ENCODE peak calls at places on chromosomes 6 and 20, in five cellular contexts. W, E, P, D and B are unnamed samples.

GRCh38 chr20:14245368-14245970 is 91.9 kb downstream of the FLRT3 start:
- DNase-seq in W (no peak), E (no peak), P (no peak), D (no peak), B (peak; percentile 35)

GRCh38 chr6:139409026-139409425 is 34.6 kb upstream of the CITED2 start:
- DNase-seq in W (no peak), E (no peak), P (no peak), D (no peak), B (peak; percentile 77)

GRCh38 chr6:26335631-26336323 is 29.2 kb upstream of the BTN3A2 start:
- DNase-seq in W (no peak), E (no peak), P (no peak), D (no peak), B (no peak)

GRCh38 chr6:167745660-167746376 is 80.9 kb upstream of the AFDN start:
- DNase-seq in W (no peak), E (no peak), P (no peak), D (no peak), B (no peak)

GRCh38 chr20:4891997-4892396 is 109.3 kb downstream of the SLC23A2 start:
- DNase-seq in W (no peak), E (no peak), P (no peak), D (no peak), B (no peak)

GRCh38 chr6:6220718-6221117 is 99.7 kb downstream of the F13A1 start:
- DNase-seq in W (no peak), E (no peak), P (no peak), D (no peak), B (no peak)

GRCh38 chr6:134822920-134823430 is 126.9 kb downstream of the ALDH8A1 start:
- DNase-seq in W (peak; percentile 82), E (peak; percentile 66), P (peak; percentile 86), D (no peak), B (peak; percentile 90)

GRCh38 chr6:61977116-61977515 is 308.9 kb downstream of the KHDRBS2 start:
- DNase-seq in W (no peak), E (no peak), P (no peak), D (no peak), B (no peak)

GRCh38 chr20:60255866-60256265 is 297.6 kb downstream of the CDH26 start:
- DNase-seq in W (no peak), E (no peak), P (no peak), D (no peak), B (peak; percentile 62)

GRCh38 chr6:88823998-88824397 is 139.4 kb downstream of the RNGTT start:
- DNase-seq in W (peak; percentile 56), E (no peak), P (no peak), D (no peak), B (peak; percentile 77)

GRCh38 chr6:140380371-140381218 is 1006.1 kb upstream of the CITED2 start:
- DNase-seq in W (peak; percentile 88), E (no peak), P (no peak), D (no peak), B (peak; percentile 50)

GRCh38 chr6:41683460-41684310 is 45.4 kb downstream of the MDFI start:
- DNase-seq in W (peak; percentile 57), E (peak; percentile 65), P (peak; percentile 86), D (peak; percentile 91), B (peak; percentile 51)

GRCh38 chr6:142945446-142946180 is 637 bp upstream of the HIVEP2 start:
- DNase-seq in W (no peak), E (peak; percentile 27), P (peak; percentile 32), D (peak; percentile 75), B (no peak)

GRCh38 chr6:150006961-150007464 is 18.3 kb downstream of the RAET1L start:
- DNase-seq in W (no peak), E (no peak), P (peak; percentile 60), D (peak; percentile 55), B (peak; percentile 13)

GRCh38 chr20:45774933-45775332 is 16.8 kb downstream of the WFDC3 start:
- DNase-seq in W (no peak), E (no peak), P (no peak), D (no peak), B (no peak)

GRCh38 chr6:156425374-156425773 is 351.8 kb upstream of the ARID1B start:
- DNase-seq in W (no peak), E (no peak), P (no peak), D (no peak), B (peak; percentile 90)

GRCh38 chr6:51339728-51340127 is 521.1 kb downstream of the TFAP2B start:
- DNase-seq in W (no peak), E (no peak), P (no peak), D (no peak), B (no peak)

GRCh38 chr6:99425647-99426453 is 742 bp upstream of the PNISR start:
- DNase-seq in W (peak; percentile 91), E (peak; percentile 48), P (peak; percentile 96), D (peak; percentile 90), B (peak; percentile 89)

DNA sequence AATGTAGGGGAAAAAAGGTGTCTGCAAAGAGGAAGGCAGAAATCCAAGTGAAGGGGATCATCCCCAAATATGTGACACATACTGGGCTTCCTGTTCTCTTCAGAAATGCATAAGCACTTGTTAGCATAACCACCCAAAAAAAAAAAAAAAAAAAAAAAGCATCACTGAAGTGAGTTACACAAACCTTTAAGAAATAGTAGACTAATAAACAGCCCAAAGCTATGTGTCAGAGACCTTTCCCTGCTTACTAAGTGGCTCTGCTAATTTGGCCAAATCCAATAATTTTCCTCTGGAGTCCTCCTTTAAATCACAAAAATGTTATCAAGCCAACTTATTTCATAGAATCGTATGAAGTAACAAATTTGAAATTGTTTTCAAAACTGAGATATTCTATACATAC is 7.5 kb upstream of the DST start:
- DNase-seq in W (no peak), E (no peak), P (no peak), D (no peak), B (no peak)
- TF ChIP-seq MAFK in W (no peak), E (no peak), P (no peak), D (no peak), B (no peak)

DNA sequence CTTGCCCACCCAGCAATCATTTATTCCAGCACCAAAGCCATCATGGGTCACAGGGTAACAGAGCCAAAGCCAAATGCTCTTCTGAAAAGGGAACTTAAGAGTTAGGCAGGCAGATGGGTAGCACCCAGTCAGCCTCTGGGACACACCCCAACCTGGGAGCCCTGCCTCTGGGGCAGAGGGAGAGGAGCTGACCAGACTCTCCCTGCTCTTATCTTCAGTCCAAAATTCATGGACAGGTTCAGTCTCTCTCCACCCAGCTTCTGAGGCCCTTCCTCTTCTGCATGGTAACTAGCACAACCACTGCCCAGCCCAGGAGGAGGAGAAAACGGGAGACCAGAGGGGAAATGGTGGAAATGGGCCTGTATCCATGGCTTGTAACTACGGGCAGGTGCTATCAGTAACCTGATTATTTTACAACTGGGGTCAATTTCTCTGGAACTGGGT is 105.4 kb downstream of the NOL4L start:
- DNase-seq in W (no peak), E (no peak), P (no peak), D (no peak), B (no peak)
- TF ChIP-seq MAFK in W (no peak), E (no peak), P (no peak), D (no peak), B (no peak)

DNA sequence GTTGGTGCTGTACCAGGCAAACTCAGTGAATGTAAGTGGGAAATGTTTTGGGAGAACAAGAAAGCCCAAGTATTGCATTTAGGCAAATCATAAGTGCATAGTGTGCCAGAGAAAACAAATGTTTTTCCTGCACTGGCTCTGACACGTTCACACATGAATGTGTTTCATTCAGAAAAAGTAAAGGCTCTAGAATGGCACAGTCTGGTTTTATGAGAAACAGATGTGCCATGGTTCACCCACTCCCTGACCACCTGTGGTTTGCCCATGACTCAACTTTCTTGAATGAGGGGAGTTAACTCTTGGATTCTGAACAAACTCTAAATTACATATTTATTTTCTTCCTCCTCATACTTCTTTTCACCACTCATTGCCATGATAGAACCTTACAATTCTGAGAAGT is 126.9 kb downstream of the KCNQ5 start:
- DNase-seq in W (no peak), E (no peak), P (no peak), D (no peak), B (peak; percentile 84)
- TF ChIP-seq MAFK in W (no peak), E (no peak), P (no peak), D (no peak), B (no peak)

GRCh38 chr20:19802492-19803158 is 44.6 kb downstream of the RIN2 start:
- DNase-seq in W (peak; percentile 75), E (peak; percentile 47), P (no peak), D (no peak), B (peak; percentile 39)
- TF ChIP-seq MAFK in W (no peak), E (no peak), P (no peak), D (no peak), B (no peak)

GRCh38 chr6:111894951-111895350 is 21.7 kb upstream of the FYN start:
- DNase-seq in W (no peak), E (no peak), P (no peak), D (no peak), B (peak; percentile 40)
- TF ChIP-seq MAFK in W (no peak), E (no peak), P (no peak), D (no peak), B (no peak)